ENCODE peak calls at places on chromosomes 12 and 14, in five cellular contexts. T is neuronal stem cell; Y is naive thymus-derived CD4-positive, alpha-beta T cell; P is tibial nerve; D is GM12864. B is an unnamed sample.

GRCh38 chr14:100032749-100033148 is 32.5 kb upstream of the EVL start:
- DNase-seq in T (no peak), Y (no peak), P (no peak), D (no peak), B (no peak)

GRCh38 chr14:61927521-61927920 is 165.3 kb downstream of the SNAPC1 start:
- DNase-seq in T (no peak), Y (no peak), P (no peak), D (no peak), B (no peak)

GRCh38 chr12:47813491-47814196 is 6.1 kb downstream of the HDAC7 start:
- DNase-seq in T (peak; percentile 45), Y (no peak), P (no peak), D (no peak), B (no peak)

GRCh38 chr14:75751291-75751690 is 90.2 kb downstream of the TTLL5 start:
- DNase-seq in T (no peak), Y (no peak), P (no peak), D (no peak), B (no peak)

GRCh38 chr14:101845496-101845895 is 84.0 kb downstream of the PPP2R5C start:
- DNase-seq in T (no peak), Y (no peak), P (no peak), D (no peak), B (no peak)

GRCh38 chr12:7542813-7543212 is 39.2 kb upstream of the CD163 start:
- DNase-seq in T (no peak), Y (no peak), P (peak; percentile 9), D (no peak), B (no peak)

GRCh38 chr12:57460457-57461325 is 1.1 kb downstream of the GLI1 start:
- DNase-seq in T (peak; percentile 84), Y (peak; percentile 36), P (no peak), D (no peak), B (no peak)

GRCh38 chr12:27868165-27868564 is 88.1 kb upstream of the MANSC4 start:
- DNase-seq in T (no peak), Y (no peak), P (no peak), D (no peak), B (no peak)

GRCh38 chr14:104592785-104593184 is 11.8 kb downstream of the TMEM179 start:
- DNase-seq in T (no peak), Y (no peak), P (no peak), D (no peak), B (no peak)

GRCh38 chr14:34222867-34223266 is 239.2 kb downstream of the SPTSSA start:
- DNase-seq in T (no peak), Y (no peak), P (no peak), D (no peak), B (no peak)

GRCh38 chr14:76089575-76089974 is 62.1 kb upstream of the GPATCH2L start:
- DNase-seq in T (no peak), Y (no peak), P (no peak), D (no peak), B (no peak)

GRCh38 chr12:105237671-105238070 is 1.7 kb upstream of the APPL2 start:
- DNase-seq in T (no peak), Y (no peak), P (no peak), D (no peak), B (no peak)

GRCh38 chr14:37443461-37443860 is 151.6 kb downstream of the FOXA1 start:
- DNase-seq in T (no peak), Y (no peak), P (no peak), D (no peak), B (no peak)

GRCh38 chr14:35940291-35940690 is 114.2 kb downstream of the BRMS1L start:
- DNase-seq in T (no peak), Y (no peak), P (no peak), D (no peak), B (no peak)

GRCh38 chr14:31402764-31403163 is 17.6 kb downstream of the HEATR5A start:
- DNase-seq in T (no peak), Y (no peak), P (no peak), D (no peak), B (no peak)

GRCh38 chr12:114414866-114415524 is 9.1 kb upstream of the TBX5 start:
- DNase-seq in T (no peak), Y (no peak), P (no peak), D (no peak), B (no peak)

GRCh38 chr12:92145481-92145730 is 240 bp downstream of the BTG1 start:
- DNase-seq in T (no peak), Y (no peak), P (no peak), D (no peak), B (no peak)

GRCh38 chr12:38904932-38905479 is 385 bp downstream of the CPNE8 start:
- DNase-seq in T (peak; percentile 43), Y (peak; percentile 19), P (peak; percentile 79), D (no peak), B (peak; percentile 65)

GRCh38 chr12:6915023-6915788 is 826 bp downstream of the ENO2 start:
- DNase-seq in T (peak; percentile 68), Y (no peak), P (peak; percentile 37), D (no peak), B (no peak)

GRCh38 chr14:54711812-54712211 is 144.9 kb downstream of the SAMD4A start:
- DNase-seq in T (no peak), Y (no peak), P (no peak), D (no peak), B (no peak)

GRCh38 chr14:54711312-54711711 is 144.4 kb downstream of the SAMD4A start:
- DNase-seq in T (no peak), Y (no peak), P (no peak), D (no peak), B (no peak)

GRCh38 chr14:54712371-54712998 is 145.6 kb downstream of the SAMD4A start:
- DNase-seq in T (no peak), Y (no peak), P (peak; percentile 50), D (no peak), B (no peak)

GRCh38 chr14:54715244-54715643 is 148.3 kb downstream of the SAMD4A start:
- DNase-seq in T (no peak), Y (no peak), P (no peak), D (no peak), B (no peak)

GRCh38 chr14:54713364-54713763 is 146.4 kb downstream of the SAMD4A start:
- DNase-seq in T (no peak), Y (no peak), P (no peak), D (no peak), B (no peak)
- H3K4me3 ChIP-seq in T (no peak overlapping the region), Y (no peak overlapping the region), P (no peak overlapping the region), D (no peak overlapping the region), B (no peak overlapping the region)

DNA sequence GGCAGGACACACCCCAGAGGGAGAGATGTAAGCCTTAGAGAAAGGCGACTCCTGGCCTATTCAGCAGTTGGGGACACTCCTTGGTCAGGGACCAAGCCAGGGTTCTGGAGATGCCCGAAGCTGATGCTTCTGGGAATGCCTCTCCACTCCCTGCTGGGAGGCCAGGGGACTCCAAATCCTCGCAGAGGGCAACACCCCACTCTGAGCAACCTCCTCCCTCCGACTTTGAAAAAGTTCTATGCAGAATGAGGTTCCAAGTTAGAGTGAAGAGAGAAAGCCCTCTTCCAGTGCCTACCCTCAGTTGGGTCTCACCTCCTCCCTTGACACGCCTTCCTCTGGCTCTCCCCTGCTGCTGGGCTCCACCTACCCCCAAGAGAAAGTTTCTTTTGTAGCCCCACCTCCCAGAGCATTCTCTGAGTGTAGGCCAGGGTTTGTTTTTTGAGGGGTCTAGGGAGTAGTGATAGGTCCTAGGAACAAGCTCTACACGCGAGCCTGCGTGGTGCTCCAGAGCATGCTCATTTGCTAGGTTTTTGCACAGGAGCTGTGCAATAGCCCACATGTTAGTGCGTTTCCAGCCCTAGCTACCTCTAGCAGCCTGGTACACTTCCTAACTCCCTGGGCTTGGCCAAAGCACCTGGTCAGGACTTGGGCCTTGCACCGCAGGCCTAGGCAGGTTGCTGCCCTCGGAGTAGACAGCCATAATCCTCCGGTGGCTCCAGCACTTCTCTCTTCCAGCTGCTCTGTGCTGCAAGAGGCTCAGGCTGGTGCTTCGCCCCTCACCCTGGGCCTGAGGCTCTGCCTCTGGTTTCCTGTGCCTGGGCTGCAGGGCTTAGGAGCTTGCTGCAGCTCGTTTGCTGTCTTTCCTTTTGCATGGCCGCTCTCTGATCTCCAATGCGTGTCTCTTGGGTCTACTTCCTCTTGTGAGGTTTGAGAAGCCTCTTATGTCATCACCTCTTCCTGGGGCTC is 590 bp upstream of the CEBPE start:
- DNase-seq in T (no peak), Y (peak; percentile 67), P (no peak), D (peak; percentile 24), B (no peak)
- H3K4me3 ChIP-seq in T (no peak overlapping the region), Y (peak overlapping the region; percentile 53), P (no peak overlapping the region), D (no peak overlapping the region), B (no peak overlapping the region)

GRCh38 chr14:90619911-90620310 is 196.3 kb downstream of the TTC7B start:
- DNase-seq in T (no peak), Y (no peak), P (no peak), D (no peak), B (no peak)

GRCh38 chr14:90615444-90616095 is 200.7 kb downstream of the TTC7B start:
- DNase-seq in T (no peak), Y (no peak), P (no peak), D (no peak), B (no peak)

GRCh38 chr14:90616313-90616712 is 199.9 kb downstream of the TTC7B start:
- DNase-seq in T (no peak), Y (no peak), P (no peak), D (no peak), B (no peak)

GRCh38 chr14:90616881-90617280 is 199.3 kb downstream of the TTC7B start:
- DNase-seq in T (no peak), Y (no peak), P (no peak), D (no peak), B (no peak)

GRCh38 chr14:90617942-90618341 is 198.3 kb downstream of the TTC7B start:
- DNase-seq in T (no peak), Y (no peak), P (no peak), D (no peak), B (no peak)
- H3K4me3 ChIP-seq in T (no peak overlapping the region), Y (no peak overlapping the region), P (no peak overlapping the region), D (no peak overlapping the region), B (no peak overlapping the region)

GRCh38 chr12:48980389-48980952 is 2.3 kb downstream of the WNT1 start:
- DNase-seq in T (no peak), Y (peak; percentile 36), P (no peak), D (no peak), B (no peak)

GRCh38 chr12:48979602-48980388 is 1.7 kb downstream of the WNT1 start:
- DNase-seq in T (no peak), Y (peak; percentile 41), P (no peak), D (no peak), B (no peak)

GRCh38 chr12:48978741-48979601 is 849 bp downstream of the WNT1 start:
- DNase-seq in T (no peak), Y (no peak), P (no peak), D (no peak), B (no peak)

GRCh38 chr12:48978291-48978740 is at the start of gene WNT1:
- DNase-seq in T (no peak), Y (no peak), P (no peak), D (no peak), B (no peak)

GRCh38 chr12:48977290-48978281 is 536 bp upstream of the WNT1 start:
- DNase-seq in T (no peak), Y (peak; percentile 80), P (peak; percentile 52), D (no peak), B (no peak)
- H3K4me3 ChIP-seq in T (no peak overlapping the region), Y (no peak overlapping the region), P (peak overlapping the region; percentile 4), D (no peak overlapping the region), B (peak overlapping the region; percentile 36)